ENCODE peak calls at places on chromosomes 11 and 22, in six cellular contexts. K, H, S, Z, Y and V are unnamed samples.

GRCh38 chr11:99246199-99246598 is 225.4 kb downstream of the CNTN5 start:
- DNase-seq in K (no peak), H (no peak), S (no peak), Z (no peak), Y (no peak), V (no peak)

GRCh38 chr11:1638344-1638743 is 8.8 kb downstream of the KRTAP5-5 start:
- DNase-seq in K (no peak), H (no peak), S (no peak), Z (no peak), Y (no peak), V (no peak)

GRCh38 chr11:123378096-123378495 is 52.0 kb upstream of the GRAMD1B start:
- DNase-seq in K (no peak), H (no peak), S (no peak), Z (no peak), Y (no peak), V (no peak)

GRCh38 chr22:47030143-47030641 is 267.7 kb downstream of the TBC1D22A start:
- DNase-seq in K (no peak), H (no peak), S (peak), Z (no peak), Y (no peak), V (no peak)

GRCh38 chr11:61334434-61335354 is 1.7 kb downstream of the TKFC start:
- DNase-seq in K (peak), H (no peak), S (no peak), Z (peak), Y (no peak), V (peak)

GRCh38 chr11:82682003-82682751 is 51.5 kb downstream of the FAM181B start:
- DNase-seq in K (peak), H (peak), S (peak), Z (peak), Y (peak), V (peak)

GRCh38 chr22:42313804-42314581 is 43.5 kb upstream of the TCF20 start:
- DNase-seq in K (peak), H (peak), S (no peak), Z (peak), Y (no peak), V (no peak)

GRCh38 chr11:66720223-66720898 is 8.7 kb downstream of the SPTBN2 start:
- DNase-seq in K (no peak), H (peak), S (no peak), Z (peak), Y (no peak), V (peak)

GRCh38 chr11:20477418-20478090 is 90.0 kb downstream of the PRMT3 start:
- DNase-seq in K (no peak), H (no peak), S (no peak), Z (no peak), Y (no peak), V (no peak)

GRCh38 chr11:134846776-134847722 is 435.0 kb upstream of the B3GAT1 start:
- DNase-seq in K (no peak), H (no peak), S (no peak), Z (no peak), Y (no peak), V (no peak)

GRCh38 chr11:131154329-131154728 is 216.1 kb upstream of the NTM start:
- DNase-seq in K (no peak), H (no peak), S (no peak), Z (no peak), Y (no peak), V (no peak)

GRCh38 chr22:48870436-48870835 is 957.2 kb downstream of the BRD1 start:
- DNase-seq in K (no peak), H (no peak), S (no peak), Z (no peak), Y (no peak), V (no peak)